ENCODE peak calls at places on chromosomes 5 and 9, in six cellular contexts. One of them, this sample, is unnamed.

GRCh38 chr9:112188884-112189283 is 13.8 kb upstream of the SUSD1 start:
- DNase-seq in heart left ventricle: no peak
- DNase-seq in EL: no peak
- DNase-seq in NCI-H1694: no peak
- DNase-seq in AG10803: no peak
- DNase-seq in RWPE1: no peak
- DNase-seq in this sample: no peak

GRCh38 chr5:159724283-159724682 is 192.0 kb upstream of the ADRA1B start:
- DNase-seq in heart left ventricle: no peak
- DNase-seq in EL: no peak
- DNase-seq in NCI-H1694: no peak
- DNase-seq in AG10803: no peak
- DNase-seq in RWPE1: no peak
- DNase-seq in this sample: no peak

GRCh38 chr9:122389799-122390481 is 19.1 kb downstream of the PTGS1 start:
- DNase-seq in heart left ventricle: no peak
- DNase-seq in EL: no peak
- DNase-seq in NCI-H1694: no peak
- DNase-seq in AG10803: no peak
- DNase-seq in RWPE1: no peak
- DNase-seq in this sample: no peak

GRCh38 chr9:135874859-135875258 is 32.5 kb downstream of the CAMSAP1 start:
- DNase-seq in heart left ventricle: no peak
- DNase-seq in EL: no peak
- DNase-seq in NCI-H1694: no peak
- DNase-seq in AG10803: no peak
- DNase-seq in RWPE1: no peak
- DNase-seq in this sample: no peak

GRCh38 chr5:98016771-98017170 is 756.7 kb upstream of the RGMB start:
- DNase-seq in heart left ventricle: no peak
- DNase-seq in EL: no peak
- DNase-seq in NCI-H1694: no peak
- DNase-seq in AG10803: peak
- DNase-seq in RWPE1: no peak
- DNase-seq in this sample: no peak

GRCh38 chr5:151741678-151742423 is 16.6 kb downstream of the ATOX1 start:
- DNase-seq in heart left ventricle: no peak
- DNase-seq in EL: peak
- DNase-seq in NCI-H1694: no peak
- DNase-seq in AG10803: peak
- DNase-seq in RWPE1: peak
- DNase-seq in this sample: no peak

GRCh38 chr5:144298658-144299057 is 128.0 kb downstream of the KCTD16 start:
- DNase-seq in heart left ventricle: no peak
- DNase-seq in EL: no peak
- DNase-seq in NCI-H1694: no peak
- DNase-seq in AG10803: no peak
- DNase-seq in RWPE1: no peak
- DNase-seq in this sample: no peak

GRCh38 chr5:67963789-67964519 is 251.6 kb upstream of the PIK3R1 start:
- DNase-seq in heart left ventricle: no peak
- DNase-seq in EL: no peak
- DNase-seq in NCI-H1694: no peak
- DNase-seq in AG10803: no peak
- DNase-seq in RWPE1: peak
- DNase-seq in this sample: no peak

GRCh38 chr5:151739939-151740335 is 18.5 kb downstream of the ATOX1 start:
- DNase-seq in heart left ventricle: no peak
- DNase-seq in EL: peak
- DNase-seq in NCI-H1694: no peak
- DNase-seq in AG10803: peak
- DNase-seq in RWPE1: peak
- DNase-seq in this sample: no peak

GRCh38 chr9:93676310-93677054 is 100.1 kb downstream of the PHF2 start:
- DNase-seq in heart left ventricle: peak
- DNase-seq in EL: no peak
- DNase-seq in NCI-H1694: no peak
- DNase-seq in AG10803: no peak
- DNase-seq in RWPE1: no peak
- DNase-seq in this sample: peak

GRCh38 chr5:15702102-15702501 is 202.1 kb downstream of the FBXL7 start:
- DNase-seq in heart left ventricle: no peak
- DNase-seq in EL: peak
- DNase-seq in NCI-H1694: no peak
- DNase-seq in AG10803: peak
- DNase-seq in RWPE1: no peak
- DNase-seq in this sample: no peak